ENCODE peak calls at places on chromosomes 13 and 19, in seven cellular contexts. Z is islet precursor cell; T is psoas muscle; G is Caco-2; S is fibroblast of mammary gland; K is activated naive CD4-positive, alpha-beta T cell treated with anti-CD3 and anti-CD28 coated beads for 36 hours; M is upper lobe of right lung. U is an unnamed sample.

GRCh38 chr13:84400711-84401110 is 518.4 kb upstream of the SLITRK1 start:
- DNase-seq in K (no peak), M (no peak), S (peak), T (no peak), G (no peak), Z (no peak), U (no peak)

GRCh38 chr19:30227661-30228112 is 144.5 kb upstream of the ZNF536 start:
- DNase-seq in G (peak), M (peak), T (peak), S (peak), K (peak), Z (peak), U (peak)

GRCh38 chr13:38755792-38756191 is 68.9 kb downstream of the FREM2 start:
- DNase-seq in Z (no peak), K (no peak), M (no peak), T (no peak), G (no peak), S (no peak), U (no peak)

GRCh38 chr13:113589961-113590339 is 5.4 kb downstream of the TFDP1 start:
- DNase-seq in Z (no peak), G (no peak), T (no peak), M (peak), S (no peak), K (peak), U (no peak)

GRCh38 chr13:50124536-50125305 is 109.5 kb downstream of the KCNRG start:
- DNase-seq in Z (peak), K (peak), M (no peak), S (peak), T (peak), G (peak), U (no peak)

GRCh38 chr13:30752991-30753616 is 17.8 kb downstream of the ALOX5AP start:
- DNase-seq in T (no peak), G (no peak), Z (no peak), S (no peak), K (no peak), M (no peak), U (no peak)

GRCh38 chr13:110964229-110965037 is 49.6 kb upstream of the ANKRD10 start:
- DNase-seq in K (no peak), T (no peak), S (no peak), Z (no peak), G (peak), M (no peak), U (no peak)

GRCh38 chr19:17180997-17181702 is 34.0 kb upstream of the USE1 start:
- DNase-seq in G (no peak), K (no peak), T (no peak), S (no peak), Z (no peak), M (no peak), U (no peak)

GRCh38 chr13:79490846-79491245 is 9.9 kb downstream of the NDFIP2 start:
- DNase-seq in Z (no peak), K (no peak), G (no peak), M (no peak), S (no peak), T (no peak), U (no peak)

GRCh38 chr19:38841787-38842438 is 7.9 kb downstream of the HNRNPL start:
- DNase-seq in G (no peak), T (no peak), Z (no peak), K (peak), M (no peak), S (no peak), U (no peak)

GRCh38 chr19:20247016-20247683 is 80.1 kb downstream of the ZNF486 start:
- DNase-seq in S (peak), T (no peak), M (peak), G (no peak), Z (peak), K (peak), U (no peak)

GRCh38 chr19:34824686-34825085 is 51.7 kb upstream of the ZNF599 start:
- DNase-seq in G (no peak), T (no peak), Z (no peak), M (no peak), K (no peak), S (no peak), U (no peak)